ENCODE peak calls at places on chromosomes 13 and 19, in four cellular contexts. O is endothelial cell of umbilical vein, M is uterus, P is stomach. Z is an unnamed sample.

GRCh38 chr13:103351035-103351828 is 285.0 kb upstream of the SLC10A2 start:
- DNase-seq in O (no peak), M (no peak), P (no peak), Z (peak; percentile 8)

GRCh38 chr19:4352701-4353121 is 9.3 kb downstream of the MPND start:
- DNase-seq in O (peak; percentile 66), M (no peak), P (no peak), Z (no peak)

GRCh38 chr19:35029737-35030256 is 473 bp upstream of the SCN1B start:
- DNase-seq in O (peak; percentile 31), M (no peak), P (no peak), Z (peak; percentile 59)

GRCh38 chr13:51269039-51269438 is 46.8 kb downstream of the FAM124A start:
- DNase-seq in O (no peak), M (no peak), P (no peak), Z (no peak)

GRCh38 chr19:2716275-2716650 is 4.9 kb downstream of the DIRAS1 start:
- DNase-seq in O (no peak), M (no peak), P (no peak), Z (no peak)

GRCh38 chr13:33519561-33520479 is 234.3 kb upstream of the STARD13 start:
- DNase-seq in O (no peak), M (no peak), P (no peak), Z (no peak)

GRCh38 chr19:45276284-45276687 is 25.2 kb downstream of the MARK4 start:
- DNase-seq in O (no peak), M (no peak), P (no peak), Z (no peak)

GRCh38 chr13:41019027-41019487 is at the start of gene ELF1:
- DNase-seq in O (peak; percentile 72), M (no peak), P (peak; percentile 59), Z (peak; percentile 19)

GRCh38 chr13:102277286-102277685 is 124.6 kb downstream of the FGF14 start:
- DNase-seq in O (no peak), M (peak; percentile 52), P (no peak), Z (no peak)

GRCh38 chr13:113453962-113454361 is 674 bp upstream of the ADPRHL1 start:
- DNase-seq in O (no peak), M (no peak), P (no peak), Z (no peak)

GRCh38 chr13:23613971-23614370 is 43.8 kb downstream of the TNFRSF19 start:
- DNase-seq in O (no peak), M (no peak), P (no peak), Z (no peak)

GRCh38 chr19:38095411-38096308 is 128.4 kb downstream of the DPF1 start:
- DNase-seq in O (peak; percentile 70), M (peak; percentile 48), P (peak; percentile 77), Z (peak; percentile 75)

GRCh38 chr13:45024847-45025246 is 35.5 kb downstream of the GPALPP1 start:
- DNase-seq in O (no peak), M (no peak), P (no peak), Z (no peak)

GRCh38 chr19:46692918-46693722 is 23.8 kb downstream of the PRKD2 start:
- DNase-seq in O (no peak), M (no peak), P (no peak), Z (no peak)

GRCh38 chr19:12364391-12365093 is 941 bp downstream of the ZNF442 start:
- DNase-seq in O (peak; percentile 3), M (peak; percentile 18), P (no peak), Z (no peak)

GRCh38 chr19:44813331-44814131 is 4.6 kb downstream of the BCAM start:
- DNase-seq in O (no peak), M (no peak), P (no peak), Z (no peak)

GRCh38 chr19:55255618-55256423 is 3.0 kb downstream of the PPP6R1 start:
- DNase-seq in O (no peak), M (no peak), P (peak; percentile 46), Z (peak; percentile 97)

GRCh38 chr13:98784666-98785065 is 32.2 kb upstream of the SLC15A1 start:
- DNase-seq in O (no peak), M (no peak), P (no peak), Z (no peak)

GRCh38 chr19:29492761-29493160 is 33.0 kb upstream of the VSTM2B start:
- DNase-seq in O (no peak), M (no peak), P (no peak), Z (no peak)

GRCh38 chr13:111667757-111668156 is 347.3 kb downstream of the TEX29 start:
- DNase-seq in O (no peak), M (no peak), P (no peak), Z (no peak)

GRCh38 chr19:33998739-33999345 is 173.5 kb upstream of the LSM14A start:
- DNase-seq in O (peak; percentile 21), M (no peak), P (no peak), Z (no peak)

GRCh38 chr19:35828694-35829301 is 16.2 kb upstream of the PRODH2 start:
- DNase-seq in O (peak; percentile 45), M (peak; percentile 31), P (peak; percentile 60), Z (no peak)

GRCh38 chr19:6199240-6199983 is 63.9 kb downstream of the ACSBG2 start:
- DNase-seq in O (peak; percentile 100), M (peak; percentile 100), P (peak; percentile 100), Z (peak; percentile 98)
- TF ChIP-seq POLR2A in O (peak; percentile 43), M (peak; percentile 48), P (no peak), Z (peak; percentile 78)

DNA sequence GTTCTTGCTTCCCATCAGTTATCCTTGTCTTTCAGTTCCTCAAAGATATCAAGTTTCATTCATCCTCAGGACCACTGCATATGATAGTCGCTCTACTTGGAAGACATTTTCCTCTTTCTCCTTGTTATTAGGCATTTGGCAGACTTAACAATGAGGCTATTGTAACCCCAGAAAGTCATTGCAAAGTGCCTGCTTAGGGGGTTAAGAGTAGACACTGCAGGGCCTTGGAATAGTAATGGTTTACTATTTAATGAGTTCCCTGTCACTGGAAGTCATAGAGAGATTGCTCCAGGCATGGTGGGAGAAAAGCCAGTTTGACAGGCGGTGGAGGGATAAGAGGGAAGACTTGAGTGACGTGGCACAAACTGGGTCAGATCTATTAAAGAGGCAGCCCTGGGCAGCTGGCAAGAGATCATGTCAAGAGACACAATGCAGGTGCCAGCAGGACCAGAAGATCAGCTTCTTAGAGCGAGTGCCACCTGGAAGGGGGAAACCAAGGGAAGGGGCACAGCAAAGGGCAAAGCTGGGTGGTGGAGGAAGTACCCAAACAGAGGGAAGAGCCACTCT is 16.8 kb upstream of the CPB2 start:
- DNase-seq in O (no peak), M (no peak), P (no peak), Z (no peak)
- TF ChIP-seq POLR2A in O (no peak), M (no peak), P (no peak), Z (no peak)

GRCh38 chr19:10256551-10256950 is 4.5 kb downstream of the MRPL4 start:
- DNase-seq in O (no peak), M (no peak), P (no peak), Z (no peak)
- TF ChIP-seq POLR2A in O (no peak), M (no peak), P (no peak), Z (no peak)

DNA sequence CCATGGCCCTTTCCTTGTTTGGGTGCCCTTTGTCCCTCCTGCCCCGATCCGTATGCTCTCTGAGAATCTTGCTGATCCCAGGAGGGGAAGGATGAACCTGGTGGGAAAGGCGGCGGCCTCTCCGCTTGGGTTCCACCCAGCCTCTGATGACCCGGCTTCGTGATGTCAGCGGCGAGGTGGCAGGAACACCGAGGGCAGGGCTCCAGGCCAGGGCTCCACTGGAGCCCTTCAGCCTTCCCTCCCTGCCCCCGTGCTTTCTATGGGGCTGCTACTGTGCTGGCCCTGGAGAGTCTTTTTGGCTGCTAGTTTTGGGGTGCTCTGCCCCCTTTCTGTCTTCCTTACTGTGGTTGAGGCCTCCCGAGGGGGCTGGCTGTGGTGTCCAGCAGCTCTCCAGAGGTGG is 11.9 kb upstream of the LIN7B start:
- DNase-seq in O (no peak), M (no peak), P (no peak), Z (no peak)
- TF ChIP-seq POLR2A in O (no peak), M (no peak), P (no peak), Z (no peak)